ENCODE peak calls at places on chromosomes 3 and 15, in five cellular contexts. U, A, B, O and X are unnamed samples.

GRCh38 chr15:50687302-50687902 is 805 bp upstream of the TRPM7 start:
- DNase-seq in B (no peak), O (no peak), U (no peak), A (no peak), X (no peak)

GRCh38 chr3:172675371-172676193 is 35.3 kb downstream of the NCEH1 start:
- DNase-seq in B (no peak), A (peak; percentile 52), U (no peak), O (peak; percentile 88), X (no peak)

GRCh38 chr15:69025320-69025719 is 10.8 kb downstream of the NOX5 start:
- DNase-seq in U (no peak), O (no peak), A (no peak), B (no peak), X (no peak)

GRCh38 chr15:89115547-89115946 is 27.3 kb downstream of the ABHD2 start:
- DNase-seq in B (peak; percentile 39), A (no peak), U (no peak), O (peak; percentile 45), X (no peak)

GRCh38 chr3:12284591-12284990 is 4.3 kb upstream of the PPARG start:
- DNase-seq in O (no peak), A (no peak), U (no peak), B (no peak), X (no peak)

GRCh38 chr3:160641675-160642330 is 35.2 kb upstream of the ARL14 start:
- DNase-seq in O (peak; percentile 64), A (peak; percentile 56), U (no peak), B (no peak), X (no peak)

GRCh38 chr15:68429691-68430470 is 2.1 kb downstream of the ITGA11 start:
- DNase-seq in A (no peak), O (no peak), B (peak; percentile 11), U (no peak), X (no peak)

GRCh38 chr3:101676219-101676764 is 640 bp downstream of the ZBTB11 start:
- DNase-seq in U (peak; percentile 96), O (peak; percentile 98), B (peak; percentile 88), A (peak; percentile 97), X (no peak)

GRCh38 chr3:159764211-159765024 is 224.2 kb upstream of the IL12A start:
- DNase-seq in B (peak; percentile 52), O (no peak), A (peak; percentile 85), U (peak; percentile 69), X (no peak)

GRCh38 chr3:62374375-62374876 is 1.1 kb upstream of the FEZF2 start:
- DNase-seq in B (no peak), U (no peak), O (no peak), A (peak; percentile 24), X (no peak)

GRCh38 chr3:52811452-52812011 is 16.9 kb downstream of the ITIH3 start:
- DNase-seq in A (no peak), O (no peak), B (no peak), U (no peak), X (no peak)

GRCh38 chr15:75167588-75168076 is 34.0 kb upstream of the C15orf39 start:
- DNase-seq in O (peak; percentile 32), U (no peak), B (no peak), A (peak; percentile 83), X (no peak)

GRCh38 chr3:14123308-14124222 is 1.1 kb downstream of the CHCHD4 start:
- DNase-seq in O (peak; percentile 57), A (no peak), U (no peak), B (no peak), X (no peak)

GRCh38 chr3:12833226-12834161 is 7.9 kb downstream of the RPL32 start:
- DNase-seq in A (no peak), O (no peak), B (no peak), U (no peak), X (no peak)

GRCh38 chr3:120795959-120796358 is 53.4 kb downstream of the GTF2E1 start:
- DNase-seq in O (no peak), A (no peak), B (no peak), U (no peak), X (no peak)

GRCh38 chr3:133479401-133479800 is 79.5 kb downstream of the BFSP2 start:
- DNase-seq in B (no peak), U (no peak), A (no peak), O (no peak), X (no peak)

GRCh38 chr3:184741798-184742675 is 30.2 kb upstream of the MAGEF1 start:
- DNase-seq in A (no peak), U (no peak), B (no peak), O (no peak), X (no peak)

GRCh38 chr3:32897981-32898623 is 53.3 kb upstream of the CCR4 start:
- DNase-seq in U (no peak), A (peak; percentile 18), B (no peak), O (peak; percentile 33), X (no peak)

GRCh38 chr3:63228677-63229076 is 49.4 kb upstream of the SYNPR start:
- DNase-seq in A (peak; percentile 33), B (no peak), O (peak; percentile 46), U (no peak), X (no peak)

GRCh38 chr3:62248831-62249776 is 124.2 kb downstream of the FEZF2 start:
- DNase-seq in U (peak; percentile 56), O (no peak), A (no peak), B (no peak), X (no peak)

GRCh38 chr3:51371943-51372557 is 13.0 kb upstream of the MANF start:
- DNase-seq in O (peak; percentile 95), A (peak; percentile 52), U (no peak), B (no peak), X (no peak)

GRCh38 chr15:80204231-80204630 is 47.8 kb downstream of the CTXND1 start:
- DNase-seq in B (no peak), U (no peak), O (no peak), A (no peak), X (no peak)

GRCh38 chr15:69777356-69777755 is 320.4 kb downstream of the TLE3 start:
- DNase-seq in A (no peak), O (no peak), U (no peak), B (no peak), X (no peak)

GRCh38 chr3:13346481-13347389 is 73.4 kb downstream of the NUP210 start:
- DNase-seq in U (no peak), O (no peak), A (no peak), B (no peak), X (no peak)

GRCh38 chr3:130291148-130291547 is 54.3 kb upstream of the COL6A5 start:
- DNase-seq in A (no peak), O (no peak), U (no peak), B (no peak), X (no peak)

GRCh38 chr15:28919201-28919627 is 33.4 kb downstream of the APBA2 start:
- DNase-seq in A (no peak), U (peak; percentile 35), O (peak; percentile 43), B (no peak), X (no peak)

GRCh38 chr3:42988566-42988965 is 9.5 kb downstream of the GASK1A start:
- DNase-seq in O (no peak), U (no peak), B (no peak), A (no peak), X (no peak)

GRCh38 chr3:181278468-181279238 is 289.1 kb upstream of the DNAJC19 start:
- DNase-seq in O (no peak), A (no peak), U (no peak), B (no peak), X (no peak)

GRCh38 chr15:62444104-62445027 is 279.3 kb upstream of the C2CD4B start:
- DNase-seq in O (peak; percentile 85), U (no peak), A (peak; percentile 94), B (no peak), X (no peak)

GRCh38 chr3:194220776-194221735 is 85.1 kb downstream of the HES1 start:
- DNase-seq in B (no peak), O (peak; percentile 47), A (peak; percentile 39), U (no peak), X (no peak)

GRCh38 chr3:89250742-89251141 is 143.3 kb downstream of the EPHA3 start:
- DNase-seq in A (no peak), B (no peak), O (no peak), U (no peak), X (no peak)

GRCh38 chr3:129481783-129482332 is 41.8 kb downstream of the IFT122 start:
- DNase-seq in O (no peak), A (peak; percentile 93), B (peak; percentile 80), U (peak; percentile 61), X (no peak)

GRCh38 chr3:46717447-46718231 is at the start of gene PRSS50:
- DNase-seq in O (no peak), U (no peak), B (no peak), A (no peak), X (no peak)

GRCh38 chr3:66648975-66649374 is 148.2 kb upstream of the LRIG1 start:
- DNase-seq in B (no peak), U (no peak), A (no peak), O (no peak), X (no peak)

GRCh38 chr15:74723754-74724334 is 1.5 kb downstream of the CYP1A1 start:
- DNase-seq in O (peak; percentile 60), B (no peak), U (no peak), A (peak; percentile 74), X (no peak)

GRCh38 chr3:85835857-85836470 is 877.2 kb downstream of the CADM2 start:
- DNase-seq in A (no peak), O (no peak), B (no peak), U (no peak), X (no peak)

GRCh38 chr3:146152841-146153240 is 8.1 kb downstream of the PLOD2 start:
- DNase-seq in B (peak; percentile 52), U (no peak), O (no peak), A (peak; percentile 56), X (no peak)

GRCh38 chr3:37871858-37872257 is 10.2 kb downstream of the CTDSPL start:
- DNase-seq in B (no peak), U (no peak), O (no peak), A (no peak), X (no peak)
- H3K9me3 ChIP-seq in B (no peaks in the 10 kb centered on the region), U (peaks cover 9% of the 10 kb centered on the region), O (no peaks in the 10 kb centered on the region), A (no peaks in the 10 kb centered on the region), X (no peaks in the 10 kb centered on the region)

GRCh38 chr3:57141719-57142118 is 23.4 kb downstream of the IL17RD start:
- DNase-seq in O (no peak), A (no peak), B (no peak), U (no peak), X (no peak)
- TF ChIP-seq CTCF in O (peak; percentile 9), A (peak; percentile 10), B (no peak), U (no peak), X (no peak)

DNA sequence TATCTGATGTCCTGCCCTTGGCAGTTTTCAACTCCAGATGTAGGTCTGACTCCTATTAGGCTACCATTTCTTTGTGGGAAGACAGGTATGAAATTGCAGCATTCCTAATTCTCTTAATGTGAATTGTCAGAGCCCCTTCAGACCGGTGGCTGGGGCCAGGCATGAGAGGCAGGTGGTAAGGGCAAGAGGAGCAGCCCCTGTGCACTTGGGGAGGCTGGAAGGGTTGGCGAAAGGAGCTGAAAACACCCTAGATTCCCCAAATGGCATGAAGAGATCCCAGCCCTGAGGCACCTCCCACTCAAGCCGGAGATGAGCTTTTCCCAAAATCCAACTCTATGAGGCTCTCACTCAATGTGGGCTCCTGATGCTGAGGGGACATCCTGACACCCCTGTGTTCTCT is 453.2 kb downstream of the NR2F2 start:
- DNase-seq in A (no peak), U (no peak), B (no peak), O (no peak), X (no peak)
- H3K9me3 ChIP-seq in A (peaks cover 8% of the 10 kb centered on the region), U (no peaks in the 10 kb centered on the region), B (no peaks in the 10 kb centered on the region), O (no peaks in the 10 kb centered on the region), X (no peaks in the 10 kb centered on the region)

GRCh38 chr3:158532099-158532734 is 38.8 kb upstream of the MLF1 start:
- DNase-seq in U (no peak), B (no peak), O (peak; percentile 53), A (peak; percentile 24), X (no peak)
- TF ChIP-seq CTCF in U (peak; percentile 43), B (no peak), O (peak; percentile 71), A (peak; percentile 68), X (peak; percentile 21)

GRCh38 chr3:118838871-118839270 is 195.8 kb downstream of the IGSF11 start:
- DNase-seq in B (no peak), O (no peak), A (no peak), U (no peak), X (no peak)
- H3K9me3 ChIP-seq in B (peaks cover 29% of the 10 kb centered on the region), O (no peaks in the 10 kb centered on the region), A (peaks cover 2% of the 10 kb centered on the region), U (peaks cover 18% of the 10 kb centered on the region), X (no peaks in the 10 kb centered on the region)